ENCODE peak calls at places on chromosomes 3 and 15, in ten cellular contexts. One of them, this sample, is unnamed.

GRCh38 chr15:80779658-80780415 is 667 bp downstream of the CEMIP start:
- DNase-seq in mesothelial cell of epicardium: no peak
- DNase-seq in transverse colon: peak
- DNase-seq in fibroblast of pulmonary artery: peak
- DNase-seq in D721Med: no peak
- DNase-seq in lung: no peak
- DNase-seq in dorsolateral prefrontal cortex: peak
- DNase-seq in pancreas: no peak
- DNase-seq in Panc1: no peak
- DNase-seq in CD8-positive, alpha-beta T cell: no peak
- DNase-seq in this sample: no peak

GRCh38 chr3:3302964-3303363 is 123.5 kb upstream of the CRBN start:
- DNase-seq in mesothelial cell of epicardium: no peak
- DNase-seq in transverse colon: no peak
- DNase-seq in fibroblast of pulmonary artery: no peak
- DNase-seq in D721Med: no peak
- DNase-seq in lung: no peak
- DNase-seq in dorsolateral prefrontal cortex: no peak
- DNase-seq in pancreas: no peak
- DNase-seq in Panc1: no peak
- DNase-seq in CD8-positive, alpha-beta T cell: no peak
- DNase-seq in this sample: no peak

GRCh38 chr15:77027111-77027696 is 32.3 kb downstream of the PSTPIP1 start:
- DNase-seq in mesothelial cell of epicardium: peak
- DNase-seq in transverse colon: no peak
- DNase-seq in fibroblast of pulmonary artery: no peak
- DNase-seq in D721Med: no peak
- DNase-seq in lung: no peak
- DNase-seq in dorsolateral prefrontal cortex: peak
- DNase-seq in pancreas: peak
- DNase-seq in Panc1: no peak
- DNase-seq in CD8-positive, alpha-beta T cell: no peak
- DNase-seq in this sample: peak

GRCh38 chr15:83871808-83872559 is 218.1 kb downstream of the ADAMTSL3 start:
- DNase-seq in mesothelial cell of epicardium: no peak
- DNase-seq in transverse colon: no peak
- DNase-seq in fibroblast of pulmonary artery: peak
- DNase-seq in D721Med: no peak
- DNase-seq in lung: no peak
- DNase-seq in dorsolateral prefrontal cortex: no peak
- DNase-seq in pancreas: peak
- DNase-seq in Panc1: no peak
- DNase-seq in CD8-positive, alpha-beta T cell: no peak
- DNase-seq in this sample: no peak

GRCh38 chr3:39013289-39013688 is 38.5 kb downstream of the SCN11A start:
- DNase-seq in mesothelial cell of epicardium: no peak
- DNase-seq in transverse colon: no peak
- DNase-seq in fibroblast of pulmonary artery: peak
- DNase-seq in D721Med: no peak
- DNase-seq in lung: no peak
- DNase-seq in dorsolateral prefrontal cortex: no peak
- DNase-seq in pancreas: no peak
- DNase-seq in Panc1: no peak
- DNase-seq in CD8-positive, alpha-beta T cell: no peak
- DNase-seq in this sample: no peak

GRCh38 chr3:129352045-129352444 is 73.4 kb downstream of the HMCES start:
- DNase-seq in mesothelial cell of epicardium: no peak
- DNase-seq in transverse colon: no peak
- DNase-seq in fibroblast of pulmonary artery: no peak
- DNase-seq in D721Med: no peak
- DNase-seq in lung: no peak
- DNase-seq in dorsolateral prefrontal cortex: no peak
- DNase-seq in pancreas: no peak
- DNase-seq in Panc1: no peak
- DNase-seq in CD8-positive, alpha-beta T cell: no peak
- DNase-seq in this sample: no peak

GRCh38 chr3:149732234-149732633 is 20.1 kb downstream of the COMMD2 start:
- DNase-seq in mesothelial cell of epicardium: no peak
- DNase-seq in transverse colon: no peak
- DNase-seq in fibroblast of pulmonary artery: no peak
- DNase-seq in D721Med: no peak
- DNase-seq in lung: no peak
- DNase-seq in dorsolateral prefrontal cortex: no peak
- DNase-seq in pancreas: no peak
- DNase-seq in Panc1: no peak
- DNase-seq in CD8-positive, alpha-beta T cell: no peak
- DNase-seq in this sample: no peak

GRCh38 chr3:134640872-134641470 is 9.9 kb downstream of the KY start:
- DNase-seq in mesothelial cell of epicardium: peak
- DNase-seq in transverse colon: no peak
- DNase-seq in fibroblast of pulmonary artery: peak
- DNase-seq in D721Med: no peak
- DNase-seq in lung: no peak
- DNase-seq in dorsolateral prefrontal cortex: no peak
- DNase-seq in pancreas: no peak
- DNase-seq in Panc1: no peak
- DNase-seq in CD8-positive, alpha-beta T cell: no peak
- DNase-seq in this sample: no peak

GRCh38 chr15:74906450-74907276 is at the start of gene FAM219B:
- DNase-seq in mesothelial cell of epicardium: peak
- DNase-seq in transverse colon: peak
- DNase-seq in fibroblast of pulmonary artery: peak
- DNase-seq in D721Med: peak
- DNase-seq in lung: peak
- DNase-seq in dorsolateral prefrontal cortex: peak
- DNase-seq in pancreas: peak
- DNase-seq in Panc1: no peak
- DNase-seq in CD8-positive, alpha-beta T cell: peak
- DNase-seq in this sample: peak

GRCh38 chr15:74904190-74904805 is 2.4 kb downstream of the FAM219B start:
- DNase-seq in mesothelial cell of epicardium: no peak
- DNase-seq in transverse colon: no peak
- DNase-seq in fibroblast of pulmonary artery: no peak
- DNase-seq in D721Med: no peak
- DNase-seq in lung: no peak
- DNase-seq in dorsolateral prefrontal cortex: peak
- DNase-seq in pancreas: no peak
- DNase-seq in Panc1: no peak
- DNase-seq in CD8-positive, alpha-beta T cell: no peak
- DNase-seq in this sample: no peak

GRCh38 chr15:74908635-74909034 is 2.0 kb upstream of the FAM219B start:
- DNase-seq in mesothelial cell of epicardium: no peak
- DNase-seq in transverse colon: no peak
- DNase-seq in fibroblast of pulmonary artery: no peak
- DNase-seq in D721Med: no peak
- DNase-seq in lung: no peak
- DNase-seq in dorsolateral prefrontal cortex: peak
- DNase-seq in pancreas: no peak
- DNase-seq in Panc1: no peak
- DNase-seq in CD8-positive, alpha-beta T cell: no peak
- DNase-seq in this sample: no peak

GRCh38 chr15:74906193-74906449 is 530 bp downstream of the FAM219B start:
- DNase-seq in mesothelial cell of epicardium: no peak
- DNase-seq in transverse colon: peak
- DNase-seq in fibroblast of pulmonary artery: peak
- DNase-seq in D721Med: no peak
- DNase-seq in lung: peak
- DNase-seq in dorsolateral prefrontal cortex: no peak
- DNase-seq in pancreas: peak
- DNase-seq in Panc1: no peak
- DNase-seq in CD8-positive, alpha-beta T cell: no peak
- DNase-seq in this sample: no peak

DNA sequence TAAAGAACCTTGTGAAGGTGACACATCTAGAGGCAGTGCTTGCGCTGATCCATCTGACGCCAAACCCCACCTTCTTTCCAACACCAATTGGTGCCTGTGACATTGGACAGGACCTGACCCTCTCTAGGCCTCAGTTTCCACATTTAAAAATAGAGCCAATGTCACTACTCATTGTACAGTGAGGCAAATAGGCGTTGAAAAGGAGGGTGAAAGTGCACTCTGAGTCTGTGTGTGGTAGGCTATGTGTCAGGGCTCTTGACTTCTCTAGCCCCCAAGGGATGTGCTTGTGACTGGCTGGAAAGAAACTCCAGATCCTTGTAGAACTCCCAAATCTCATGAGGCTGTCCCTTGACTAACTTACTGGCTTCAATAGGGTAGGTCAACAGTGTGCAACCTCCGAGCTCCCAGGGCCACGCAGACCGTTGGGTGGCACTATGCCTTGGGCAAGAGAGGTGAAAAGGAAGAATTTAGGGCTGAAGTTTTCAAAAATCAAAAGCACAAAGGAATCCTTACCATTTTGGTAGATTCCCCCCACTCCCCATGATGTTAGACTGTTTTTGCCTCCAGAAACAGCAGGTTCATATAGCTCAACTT is 723 bp upstream of the FAM219B start:
- DNase-seq in mesothelial cell of epicardium: no peak
- DNase-seq in transverse colon: no peak
- DNase-seq in fibroblast of pulmonary artery: no peak
- DNase-seq in D721Med: no peak
- DNase-seq in lung: no peak
- DNase-seq in dorsolateral prefrontal cortex: no peak
- DNase-seq in pancreas: no peak
- DNase-seq in Panc1: no peak
- DNase-seq in CD8-positive, alpha-beta T cell: no peak
- DNase-seq in this sample: no peak
- TF ChIP-seq CTCF in mesothelial cell of epicardium: no peak
- TF ChIP-seq CTCF in transverse colon: no peak
- TF ChIP-seq CTCF in fibroblast of pulmonary artery: no peak
- TF ChIP-seq CTCF in D721Med: no peak
- TF ChIP-seq CTCF in lung: no peak
- TF ChIP-seq CTCF in dorsolateral prefrontal cortex: no peak
- TF ChIP-seq CTCF in pancreas: no peak
- TF ChIP-seq CTCF in Panc1: no peak
- TF ChIP-seq CTCF in CD8-positive, alpha-beta T cell: no peak
- TF ChIP-seq CTCF in this sample: no peak

DNA sequence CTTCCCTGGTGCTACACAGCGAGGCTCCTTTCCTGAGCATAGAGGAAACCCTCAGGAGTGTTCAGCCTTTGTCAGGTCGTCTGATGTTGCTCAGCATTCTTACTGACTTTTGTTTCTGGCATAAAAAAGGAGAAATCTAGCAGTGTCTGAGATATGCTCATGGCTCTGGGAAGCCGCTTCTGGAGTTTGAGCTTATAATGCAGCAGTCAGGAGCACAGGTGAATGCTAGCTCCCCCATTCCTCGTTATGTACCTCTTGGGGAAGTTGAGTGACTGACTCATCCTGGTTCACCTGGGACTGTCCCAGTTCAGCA is 49.2 kb upstream of the MYZAP start:
- DNase-seq in mesothelial cell of epicardium: no peak
- DNase-seq in transverse colon: no peak
- DNase-seq in fibroblast of pulmonary artery: no peak
- DNase-seq in D721Med: no peak
- DNase-seq in lung: no peak
- DNase-seq in dorsolateral prefrontal cortex: no peak
- DNase-seq in pancreas: no peak
- DNase-seq in Panc1: no peak
- DNase-seq in CD8-positive, alpha-beta T cell: no peak
- DNase-seq in this sample: no peak
- TF ChIP-seq CTCF in mesothelial cell of epicardium: no peak
- TF ChIP-seq CTCF in transverse colon: peak
- TF ChIP-seq CTCF in fibroblast of pulmonary artery: no peak
- TF ChIP-seq CTCF in D721Med: no peak
- TF ChIP-seq CTCF in lung: no peak
- TF ChIP-seq CTCF in dorsolateral prefrontal cortex: no peak
- TF ChIP-seq CTCF in pancreas: no peak
- TF ChIP-seq CTCF in Panc1: peak
- TF ChIP-seq CTCF in CD8-positive, alpha-beta T cell: no peak
- TF ChIP-seq CTCF in this sample: no peak

DNA sequence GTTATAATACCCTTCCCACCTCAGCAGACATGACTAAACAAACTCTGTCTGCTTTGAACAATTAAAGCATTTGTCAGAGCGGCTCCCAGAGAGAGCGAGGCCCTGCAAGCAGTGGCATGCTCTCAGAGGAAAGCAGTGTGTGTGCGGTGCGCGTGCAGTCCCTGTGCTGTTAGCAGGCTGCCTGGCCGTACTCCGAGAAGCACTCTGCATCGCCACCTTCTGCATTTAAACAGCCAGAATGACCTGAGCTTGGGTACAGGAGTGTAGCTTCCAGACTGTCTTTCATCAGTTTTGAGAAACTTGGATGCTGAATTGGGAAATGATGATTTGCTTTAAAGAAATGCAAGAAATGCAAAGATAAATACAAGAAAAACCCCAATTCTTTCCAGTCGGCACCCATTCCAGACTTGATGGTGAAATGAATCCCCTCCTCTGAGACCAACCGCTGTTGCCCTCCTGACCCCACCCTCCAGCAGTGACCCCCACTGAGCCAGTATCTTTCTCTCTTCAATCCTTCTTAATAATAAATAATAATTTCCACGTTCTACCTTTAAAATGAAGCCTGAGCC is 113.5 kb downstream of the VGLL4 start:
- DNase-seq in mesothelial cell of epicardium: peak
- DNase-seq in transverse colon: no peak
- DNase-seq in fibroblast of pulmonary artery: peak
- DNase-seq in D721Med: no peak
- DNase-seq in lung: no peak
- DNase-seq in dorsolateral prefrontal cortex: no peak
- DNase-seq in pancreas: no peak
- DNase-seq in Panc1: no peak
- DNase-seq in CD8-positive, alpha-beta T cell: no peak
- DNase-seq in this sample: no peak
- TF ChIP-seq CTCF in mesothelial cell of epicardium: no peak
- TF ChIP-seq CTCF in transverse colon: no peak
- TF ChIP-seq CTCF in fibroblast of pulmonary artery: peak
- TF ChIP-seq CTCF in D721Med: no peak
- TF ChIP-seq CTCF in lung: no peak
- TF ChIP-seq CTCF in dorsolateral prefrontal cortex: no peak
- TF ChIP-seq CTCF in pancreas: no peak
- TF ChIP-seq CTCF in Panc1: no peak
- TF ChIP-seq CTCF in CD8-positive, alpha-beta T cell: no peak
- TF ChIP-seq CTCF in this sample: no peak

GRCh38 chr3:132033471-132033870 is 1.3 kb downstream of the CPNE4 start:
- DNase-seq in mesothelial cell of epicardium: no peak
- DNase-seq in transverse colon: no peak
- DNase-seq in fibroblast of pulmonary artery: no peak
- DNase-seq in D721Med: no peak
- DNase-seq in lung: no peak
- DNase-seq in dorsolateral prefrontal cortex: no peak
- DNase-seq in pancreas: no peak
- DNase-seq in Panc1: no peak
- DNase-seq in CD8-positive, alpha-beta T cell: no peak
- DNase-seq in this sample: no peak

GRCh38 chr3:132032959-132033358 is 1.9 kb downstream of the CPNE4 start:
- DNase-seq in mesothelial cell of epicardium: no peak
- DNase-seq in transverse colon: no peak
- DNase-seq in fibroblast of pulmonary artery: no peak
- DNase-seq in D721Med: no peak
- DNase-seq in lung: no peak
- DNase-seq in dorsolateral prefrontal cortex: no peak
- DNase-seq in pancreas: no peak
- DNase-seq in Panc1: no peak
- DNase-seq in CD8-positive, alpha-beta T cell: no peak
- DNase-seq in this sample: no peak

GRCh38 chr3:132034097-132034485 is 723 bp downstream of the CPNE4 start:
- DNase-seq in mesothelial cell of epicardium: no peak
- DNase-seq in transverse colon: no peak
- DNase-seq in fibroblast of pulmonary artery: no peak
- DNase-seq in D721Med: no peak
- DNase-seq in lung: no peak
- DNase-seq in dorsolateral prefrontal cortex: no peak
- DNase-seq in pancreas: no peak
- DNase-seq in Panc1: no peak
- DNase-seq in CD8-positive, alpha-beta T cell: no peak
- DNase-seq in this sample: no peak

GRCh38 chr3:132034486-132035464 is at the start of gene CPNE4:
- DNase-seq in mesothelial cell of epicardium: peak
- DNase-seq in transverse colon: peak
- DNase-seq in fibroblast of pulmonary artery: peak
- DNase-seq in D721Med: peak
- DNase-seq in lung: peak
- DNase-seq in dorsolateral prefrontal cortex: peak
- DNase-seq in pancreas: peak
- DNase-seq in Panc1: peak
- DNase-seq in CD8-positive, alpha-beta T cell: peak
- DNase-seq in this sample: no peak

GRCh38 chr3:132038198-132038825 is 3.5 kb upstream of the CPNE4 start:
- DNase-seq in mesothelial cell of epicardium: no peak
- DNase-seq in transverse colon: no peak
- DNase-seq in fibroblast of pulmonary artery: peak
- DNase-seq in D721Med: no peak
- DNase-seq in lung: no peak
- DNase-seq in dorsolateral prefrontal cortex: no peak
- DNase-seq in pancreas: no peak
- DNase-seq in Panc1: peak
- DNase-seq in CD8-positive, alpha-beta T cell: no peak
- DNase-seq in this sample: no peak
- TF ChIP-seq CTCF in mesothelial cell of epicardium: peak
- TF ChIP-seq CTCF in transverse colon: peak
- TF ChIP-seq CTCF in fibroblast of pulmonary artery: peak
- TF ChIP-seq CTCF in D721Med: peak
- TF ChIP-seq CTCF in lung: no peak
- TF ChIP-seq CTCF in dorsolateral prefrontal cortex: peak
- TF ChIP-seq CTCF in pancreas: peak
- TF ChIP-seq CTCF in Panc1: peak
- TF ChIP-seq CTCF in CD8-positive, alpha-beta T cell: no peak
- TF ChIP-seq CTCF in this sample: no peak